ENCODE peak calls at places on chromosome 10, in six cellular contexts. U is A549, G is K562, I is Panc1, J is HepG2, Y is GM12878. O is an unnamed sample.

GRCh38 chr10:114780610-114781184 is 40.9 kb upstream of the FHIP2A start:
- DNase-seq in U (no peak), G (no peak), I (no peak), J (no peak), Y (no peak), O (peak; percentile 57)

GRCh38 chr10:87763086-87763861 is 54.8 kb downstream of the ATAD1 start:
- DNase-seq in Y (no peak), U (no peak), J (peak; percentile 29), I (no peak), G (no peak), O (no peak)

GRCh38 chr10:93288679-93289634 is 193.2 kb downstream of the MYOF start:
- DNase-seq in Y (no peak), J (peak; percentile 74), U (peak; percentile 97), I (peak; percentile 60), G (peak; percentile 70), O (peak; percentile 96)

GRCh38 chr10:78893217-78893616 is 175.5 kb upstream of the ZMIZ1 start:
- DNase-seq in Y (no peak), G (no peak), I (no peak), J (no peak), U (no peak), O (no peak)

GRCh38 chr10:43123361-43124093 is 14.7 kb upstream of the CSGALNACT2 start:
- DNase-seq in U (no peak), G (no peak), Y (no peak), J (no peak), I (no peak), O (no peak)

GRCh38 chr10:85594239-85594638 is 772.4 kb downstream of the GRID1 start:
- DNase-seq in J (no peak), Y (no peak), G (no peak), I (no peak), U (no peak), O (peak; percentile 2)

GRCh38 chr10:127873901-127874470 is 18.8 kb downstream of the CLRN3 start:
- DNase-seq in Y (no peak), U (no peak), G (no peak), I (no peak), J (no peak), O (no peak)

GRCh38 chr10:76205361-76205760 is 773.9 kb downstream of the LRMDA start:
- DNase-seq in J (no peak), G (no peak), Y (no peak), U (no peak), I (no peak), O (no peak)

GRCh38 chr10:43444313-43444712 is 7.4 kb downstream of the ZNF487 start:
- DNase-seq in J (no peak), G (no peak), I (no peak), U (no peak), Y (no peak), O (no peak)

GRCh38 chr10:4850400-4850799 is 24.4 kb downstream of the AKR1E2 start:
- DNase-seq in U (no peak), Y (no peak), J (no peak), G (no peak), I (no peak), O (no peak)

GRCh38 chr10:63391812-63392211 is 74.0 kb downstream of the JMJD1C start:
- DNase-seq in J (no peak), Y (no peak), I (no peak), G (no peak), U (no peak), O (no peak)

GRCh38 chr10:92478536-92478935 is 95.4 kb downstream of the IDE start:
- DNase-seq in I (no peak), U (no peak), Y (no peak), G (no peak), J (no peak), O (no peak)

GRCh38 chr10:38072552-38072951 is 21.6 kb upstream of the ZNF37A start:
- DNase-seq in I (no peak), U (no peak), J (no peak), G (no peak), Y (no peak), O (no peak)

DNA sequence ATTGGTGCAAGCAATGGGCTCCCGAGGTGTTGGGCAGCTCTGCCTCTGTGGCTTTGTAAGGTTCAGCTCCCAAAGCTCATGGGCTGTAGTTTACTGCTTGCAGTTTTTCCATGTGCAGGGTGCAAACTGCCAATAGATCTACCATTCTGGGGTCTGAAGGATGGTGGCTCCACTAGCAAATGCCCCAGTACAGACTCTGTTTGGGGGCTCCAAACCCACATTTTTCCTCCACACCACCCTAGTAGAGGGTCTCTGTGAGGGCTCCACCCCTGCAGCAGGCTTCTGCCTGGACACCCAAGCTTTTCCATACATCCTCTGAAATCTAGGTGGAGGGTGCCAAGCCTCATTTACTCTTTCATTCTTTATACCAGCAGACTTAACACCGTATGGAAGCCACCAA is 17.4 kb upstream of the ZNF37A start:
- DNase-seq in U (no peak), J (no peak), G (no peak), I (no peak), Y (no peak), O (no peak)
- TF ChIP-seq REST in U (no peak), J (no peak), G (no peak), I (no peak), Y (no peak), O (no peak)

GRCh38 chr10:34187201-34187600 is 627.9 kb downstream of the PARD3 start:
- DNase-seq in Y (no peak), G (no peak), I (no peak), J (no peak), U (no peak), O (no peak)
- TF ChIP-seq REST in Y (no peak), G (no peak), I (no peak), J (no peak), U (no peak), O (no peak)

GRCh38 chr10:61500460-61500859 is 47.3 kb upstream of the TMEM26 start:
- DNase-seq in G (no peak), U (no peak), J (no peak), I (no peak), Y (no peak), O (no peak)

DNA sequence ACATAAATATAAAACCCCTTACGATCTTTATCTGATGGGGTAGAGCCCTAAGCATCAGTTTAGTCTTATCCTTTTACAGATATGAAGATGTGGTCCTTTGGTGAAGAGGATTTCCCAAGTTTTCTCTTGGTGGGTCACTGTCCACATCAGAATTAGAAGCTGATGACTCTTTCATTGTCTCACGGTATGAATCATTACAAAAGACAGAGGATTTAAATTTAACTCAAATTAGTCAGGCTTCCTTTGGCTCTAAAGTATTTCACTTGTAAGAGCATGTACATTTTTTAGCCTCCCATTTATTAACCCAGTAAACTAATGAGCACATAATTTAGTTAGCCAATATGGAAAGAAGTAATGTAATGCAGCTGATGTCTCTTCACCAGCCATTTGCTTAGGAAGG is 49.9 kb upstream of the TMEM26 start:
- DNase-seq in G (no peak), Y (no peak), I (no peak), U (no peak), J (no peak), O (no peak)
- TF ChIP-seq REST in G (no peak), Y (no peak), I (no peak), U (no peak), J (no peak), O (no peak)

DNA sequence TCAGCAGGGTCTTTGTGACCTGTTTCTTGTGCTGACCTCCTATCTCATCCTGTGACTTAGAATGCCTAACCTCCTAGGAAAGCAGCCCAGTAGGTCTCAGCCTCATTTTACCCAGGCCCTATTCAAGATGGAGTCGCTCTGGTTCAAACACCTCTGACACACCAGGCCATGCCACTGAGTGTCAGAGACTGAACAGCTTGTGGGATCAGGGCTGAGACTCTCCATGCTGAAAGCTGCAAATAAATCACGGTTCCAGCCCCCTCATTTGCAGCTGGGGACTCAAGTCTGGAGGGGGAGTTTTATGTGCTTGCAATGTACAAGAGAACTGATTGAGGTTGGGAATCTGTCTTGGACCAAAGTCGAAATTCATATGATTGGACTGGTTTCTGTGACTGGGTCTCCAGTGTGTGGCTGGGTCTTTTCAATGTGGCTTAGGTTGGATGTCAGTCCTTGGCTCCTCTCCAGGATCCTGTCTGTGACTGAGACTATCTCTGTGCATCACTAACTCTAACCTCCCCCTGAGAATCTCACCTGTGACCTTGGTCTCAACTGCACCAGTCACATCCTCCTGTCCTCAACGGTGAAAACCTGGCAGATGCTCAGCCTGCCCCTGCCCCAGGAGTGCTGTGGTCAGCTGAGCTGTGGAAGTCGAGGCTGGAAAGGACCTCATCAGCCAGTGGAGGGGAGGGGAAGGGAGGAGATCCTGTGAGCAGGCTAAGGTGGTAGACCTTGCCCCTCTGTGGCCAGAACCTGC is 11.7 kb downstream of the PRF1 start:
- DNase-seq in I (no peak), Y (peak; percentile 15), J (no peak), U (no peak), G (no peak), O (no peak)
- TF ChIP-seq REST in I (no peak), Y (no peak), J (no peak), U (no peak), G (peak; percentile 73), O (no peak)

GRCh38 chr10:31999261-31999660 is 57.0 kb downstream of the KIF5B start:
- DNase-seq in Y (no peak), I (no peak), U (no peak), G (no peak), J (no peak), O (no peak)
- TF ChIP-seq REST in Y (no peak), I (no peak), U (no peak), G (no peak), J (no peak), O (no peak)

GRCh38 chr10:29628912-29629526 is 5.8 kb downstream of the SVIL start:
- DNase-seq in I (no peak), Y (no peak), U (no peak), J (no peak), G (no peak), O (no peak)
- TF ChIP-seq REST in I (no peak), Y (no peak), U (no peak), J (no peak), G (no peak), O (no peak)

O was measured in GM23338.